ENCODE peak calls at places on chromosomes 2 and 18, in four cellular contexts. J, O, E and A are unnamed samples.

GRCh38 chr2:212665948-212666347 is 127.3 kb upstream of the ERBB4 start:
- DNase-seq in E (no peak), J (no peak), O (no peak), A (no peak)

GRCh38 chr2:892892-893291 is 57.8 kb upstream of the SNTG2 start:
- DNase-seq in O (no peak), J (no peak), E (no peak), A (no peak)

GRCh38 chr18:8301427-8302172 is 307.6 kb upstream of the RAB12 start:
- DNase-seq in E (no peak), O (no peak), J (no peak), A (no peak)

GRCh38 chr2:222969491-222969890 is 82.5 kb upstream of the KCNE4 start:
- DNase-seq in J (no peak), E (no peak), O (no peak), A (no peak)

GRCh38 chr2:165815299-165815698 is 21.3 kb upstream of the GALNT3 start:
- DNase-seq in J (no peak), O (no peak), E (no peak), A (no peak)

GRCh38 chr18:40380657-40381441 is 1574.2 kb upstream of the PIK3C3 start:
- DNase-seq in O (no peak), E (no peak), J (no peak), A (peak; percentile 26)

GRCh38 chr18:54043484-54044256 is 180.8 kb downstream of the MBD2 start:
- DNase-seq in J (no peak), E (no peak), O (no peak), A (no peak)

GRCh38 chr18:363327-364115 is 95.7 kb upstream of the THOC1 start:
- DNase-seq in J (no peak), E (no peak), O (no peak), A (no peak)

GRCh38 chr2:146576301-146576700 is 1268.5 kb upstream of the ACVR2A start:
- DNase-seq in E (no peak), J (no peak), O (no peak), A (no peak)

GRCh38 chr2:71452565-71452964 is 796 bp upstream of the DYSF start:
- DNase-seq in E (no peak), O (peak; percentile 89), J (no peak), A (no peak)
- TF ChIP-seq POLR2A in E (no peak), O (no peak), J (no peak), A (no peak)

GRCh38 chr2:99834426-99834825 is 308.0 kb downstream of the AFF3 start:
- DNase-seq in O (no peak), E (no peak), J (no peak), A (no peak)
- TF ChIP-seq POLR2A in O (no peak), E (no peak), J (no peak), A (no peak)

GRCh38 chr2:30298302-30298701 is 67.0 kb downstream of the LBH start:
- DNase-seq in J (no peak), O (no peak), E (no peak), A (no peak)
- TF ChIP-seq POLR2A in J (no peak), O (no peak), E (no peak), A (no peak)

DNA sequence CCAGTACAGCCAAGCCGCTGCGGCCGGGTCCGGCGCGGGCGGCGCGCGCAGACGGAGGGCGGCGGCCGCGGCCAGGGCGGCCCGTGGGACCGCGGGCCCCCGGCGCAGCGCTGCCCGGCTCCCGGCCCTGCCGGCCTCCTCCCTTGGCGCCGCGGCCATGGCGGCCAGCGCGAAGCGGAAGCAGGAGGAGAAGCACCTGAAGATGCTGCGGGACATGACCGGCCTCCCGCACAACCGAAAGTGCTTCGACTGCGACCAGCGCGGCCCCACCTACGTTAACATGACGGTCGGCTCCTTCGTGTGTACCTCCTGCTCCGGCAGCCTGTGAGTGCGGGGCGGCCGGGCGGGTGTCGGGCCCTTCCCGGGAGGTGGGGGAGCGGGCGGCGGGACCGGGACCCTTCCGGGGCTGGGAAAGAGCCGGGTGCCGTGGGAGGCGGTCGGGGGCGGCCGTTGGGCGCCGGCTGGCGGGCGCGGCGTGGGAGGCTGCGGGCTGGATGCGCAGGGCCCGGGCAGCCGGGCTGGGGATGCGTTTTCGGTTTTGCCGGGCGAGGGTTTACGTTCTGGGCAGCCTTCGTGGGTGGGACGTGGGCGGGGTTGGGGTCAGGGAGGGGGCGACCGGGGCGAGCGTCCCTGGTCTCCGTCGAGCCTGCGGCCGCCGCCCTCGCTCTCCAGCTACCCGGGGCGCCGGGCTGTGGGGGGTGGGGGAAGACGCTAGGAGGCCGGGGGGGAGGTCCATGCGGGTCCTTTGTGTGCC is 486 bp downstream of the AGFG1 start:
- DNase-seq in O (peak; percentile 66), E (peak; percentile 45), J (no peak), A (peak; percentile 61)
- TF ChIP-seq POLR2A in O (no peak), E (no peak), J (no peak), A (no peak)

GRCh38 chr2:37653805-37654378 is 17.6 kb downstream of the CDC42EP3 start:
- DNase-seq in E (peak; percentile 42), J (no peak), O (no peak), A (no peak)
- TF ChIP-seq POLR2A in E (no peak), J (no peak), O (no peak), A (no peak)

DNA sequence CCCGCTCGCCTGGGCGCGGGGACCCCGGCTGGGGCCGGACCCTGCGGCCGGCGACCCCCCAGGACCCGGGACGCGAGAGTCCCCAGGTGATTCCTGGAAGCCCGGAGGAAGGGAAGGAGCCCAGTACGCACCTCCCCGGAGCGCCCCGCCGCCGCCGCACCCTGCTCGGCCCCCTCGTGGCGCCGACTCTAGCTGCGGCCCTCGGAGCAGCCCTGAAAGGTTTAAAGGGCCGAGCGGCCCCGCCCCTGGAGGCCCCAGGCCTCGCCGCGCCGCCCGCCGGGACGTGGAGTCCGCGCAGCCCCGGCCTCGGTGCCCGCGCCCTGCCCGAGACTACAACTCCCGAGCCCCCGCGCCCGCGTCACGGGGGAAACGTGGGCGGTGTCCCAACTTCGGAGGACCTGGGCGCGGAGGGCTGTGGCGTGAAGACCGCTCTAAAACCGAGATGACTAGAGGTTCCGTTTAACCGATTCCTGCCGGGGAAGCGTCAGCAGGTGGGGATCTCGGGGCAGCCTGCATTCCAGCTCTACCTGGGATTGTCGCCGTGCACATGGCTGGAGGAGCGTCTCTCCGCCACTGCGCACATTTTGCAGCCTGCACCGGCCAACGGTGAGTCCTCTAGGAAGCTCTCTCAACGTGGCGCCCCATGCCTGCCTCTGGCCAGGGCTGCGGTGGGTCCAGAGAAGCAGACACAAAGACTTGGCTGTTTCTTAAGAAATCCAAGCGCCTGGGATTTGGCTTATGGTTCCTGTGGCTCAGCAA is at the start of gene TMEM150A:
- DNase-seq in E (peak; percentile 96), O (peak; percentile 94), J (peak; percentile 95), A (peak; percentile 98)
- TF ChIP-seq POLR2A in E (peak; percentile 96), O (peak; percentile 24), J (peak; percentile 91), A (peak; percentile 84)

DNA sequence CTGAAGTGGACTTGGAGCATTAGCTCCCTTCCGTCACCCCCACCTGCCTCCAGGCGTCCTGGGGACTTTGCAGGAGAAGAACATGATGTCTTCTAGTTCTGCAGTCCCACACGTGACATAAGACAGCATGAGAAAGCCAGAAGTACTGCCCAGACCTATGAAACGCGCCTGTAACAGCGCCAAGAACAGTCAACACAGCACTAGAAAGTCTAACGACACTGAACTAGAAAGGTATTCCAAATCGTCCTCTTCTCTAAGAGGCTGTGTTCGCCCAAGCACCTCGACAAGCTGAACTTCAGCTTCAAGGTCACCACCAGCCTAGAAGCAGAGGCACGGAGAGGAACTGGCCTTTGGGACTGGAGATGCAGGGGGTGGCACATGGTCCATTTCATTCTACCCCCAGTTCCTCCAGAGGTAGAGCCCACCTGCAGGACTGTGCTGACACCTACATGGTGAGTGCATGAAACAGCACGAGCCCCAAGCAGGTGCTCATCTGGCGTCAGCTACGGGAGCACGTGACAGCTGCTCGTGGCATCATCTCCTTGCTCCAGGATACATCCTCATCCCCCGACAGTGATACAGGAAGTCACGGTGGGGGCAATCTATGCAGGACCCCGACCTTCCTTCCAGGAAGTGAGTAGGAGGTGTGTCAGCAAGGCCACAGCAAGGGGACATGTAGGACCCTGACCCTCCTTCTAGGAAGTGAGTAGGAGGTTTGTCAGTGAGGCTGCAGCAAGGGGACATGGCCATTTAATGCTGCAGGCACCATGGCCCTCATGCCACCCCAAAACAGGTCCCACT is 3.7 kb downstream of the HDAC4 start:
- DNase-seq in J (peak; percentile 14), E (peak; percentile 38), O (peak; percentile 19), A (peak; percentile 51)
- TF ChIP-seq POLR2A in J (no peak), E (no peak), O (no peak), A (no peak)

DNA sequence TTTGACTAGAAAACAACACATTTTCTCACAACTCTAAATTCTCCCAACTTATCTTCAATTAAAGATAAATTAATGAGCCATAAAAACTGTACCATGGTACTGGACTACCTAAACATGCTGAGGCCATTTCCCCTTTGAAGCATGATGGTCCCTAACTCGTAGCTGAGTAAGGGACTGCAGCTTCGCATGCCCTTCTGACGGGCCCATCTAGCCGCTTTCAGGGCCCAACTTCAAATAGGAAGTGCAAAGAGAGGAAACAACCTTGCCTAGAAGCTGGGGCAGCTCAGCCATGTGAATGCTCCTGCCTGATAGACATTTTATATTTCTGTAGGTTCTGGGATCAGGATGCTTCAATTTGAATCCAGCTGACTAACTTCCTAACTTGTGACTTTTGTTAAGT is 72.4 kb downstream of the ZEB2 start:
- DNase-seq in J (no peak), O (no peak), E (no peak), A (no peak)
- TF ChIP-seq POLR2A in J (no peak), O (no peak), E (no peak), A (no peak)

DNA sequence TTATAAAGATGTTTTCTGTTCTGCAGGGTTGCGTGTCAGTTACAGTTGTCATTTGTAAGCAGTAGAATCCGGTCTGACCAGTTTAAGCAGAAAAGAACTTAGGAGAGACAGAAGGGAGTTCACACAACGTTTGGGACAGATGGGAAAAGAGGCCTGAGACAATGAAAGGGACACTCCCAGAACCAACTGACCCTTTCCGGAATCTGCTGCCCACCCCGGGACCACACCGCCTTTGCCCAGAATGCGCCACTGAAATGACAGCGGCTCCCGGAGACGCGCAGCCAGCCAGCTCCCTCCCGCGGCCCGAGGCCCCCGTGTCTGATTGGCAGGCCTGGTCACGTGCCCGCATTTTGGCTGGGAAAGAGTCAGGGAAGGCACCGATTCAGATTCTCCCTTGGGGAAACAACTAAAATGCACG is 244.6 kb downstream of the BCL2 start:
- DNase-seq in O (peak; percentile 38), J (peak; percentile 62), E (peak; percentile 74), A (peak; percentile 85)
- TF ChIP-seq POLR2A in O (no peak), J (no peak), E (no peak), A (peak; percentile 23)

GRCh38 chr2:65130440-65131175 is 702 bp upstream of the RAB1A start:
- DNase-seq in E (no peak), O (no peak), J (no peak), A (no peak)
- TF ChIP-seq POLR2A in E (no peak), O (no peak), J (no peak), A (no peak)